ENCODE peak calls at places on chromosomes 11 and 22, in five cellular contexts. One of them, this sample, is unnamed.

GRCh38 chr22:25546751-25547150 is 17.7 kb upstream of the GRK3 start:
- DNase-seq in WTC11: no peak
- DNase-seq in GM12878: no peak
- DNase-seq in K562: no peak
- DNase-seq in HepG2: no peak
- DNase-seq in this sample: no peak

GRCh38 chr22:30453731-30454510 is 17.9 kb downstream of the SEC14L3 start:
- DNase-seq in WTC11: no peak
- DNase-seq in GM12878: no peak
- DNase-seq in K562: no peak
- DNase-seq in HepG2: no peak
- DNase-seq in this sample: no peak

GRCh38 chr11:63530021-63530420 is 6.6 kb upstream of the PLAAT4 start:
- DNase-seq in WTC11: no peak
- DNase-seq in GM12878: no peak
- DNase-seq in K562: no peak
- DNase-seq in HepG2: no peak
- DNase-seq in this sample: no peak

GRCh38 chr11:97118756-97119155 is 728.9 kb downstream of the JRKL start:
- DNase-seq in WTC11: no peak
- DNase-seq in GM12878: no peak
- DNase-seq in K562: no peak
- DNase-seq in HepG2: no peak
- DNase-seq in this sample: no peak

GRCh38 chr11:10540546-10540914 is 457 bp downstream of the RNF141 start:
- DNase-seq in WTC11: peak
- DNase-seq in GM12878: no peak
- DNase-seq in K562: peak
- DNase-seq in HepG2: peak
- DNase-seq in this sample: no peak

GRCh38 chr11:4890279-4890678 is 8.6 kb downstream of the OR51T1 start:
- DNase-seq in WTC11: no peak
- DNase-seq in GM12878: no peak
- DNase-seq in K562: peak
- DNase-seq in HepG2: no peak
- DNase-seq in this sample: no peak

GRCh38 chr11:61577383-61578118 is 3.3 kb downstream of the SYT7 start:
- DNase-seq in WTC11: peak
- DNase-seq in GM12878: no peak
- DNase-seq in K562: peak
- DNase-seq in HepG2: peak
- DNase-seq in this sample: peak

GRCh38 chr11:40328890-40329617 is 1130.4 kb downstream of the LRRC4C start:
- DNase-seq in WTC11: no peak
- DNase-seq in GM12878: no peak
- DNase-seq in K562: no peak
- DNase-seq in HepG2: peak
- DNase-seq in this sample: peak

DNA sequence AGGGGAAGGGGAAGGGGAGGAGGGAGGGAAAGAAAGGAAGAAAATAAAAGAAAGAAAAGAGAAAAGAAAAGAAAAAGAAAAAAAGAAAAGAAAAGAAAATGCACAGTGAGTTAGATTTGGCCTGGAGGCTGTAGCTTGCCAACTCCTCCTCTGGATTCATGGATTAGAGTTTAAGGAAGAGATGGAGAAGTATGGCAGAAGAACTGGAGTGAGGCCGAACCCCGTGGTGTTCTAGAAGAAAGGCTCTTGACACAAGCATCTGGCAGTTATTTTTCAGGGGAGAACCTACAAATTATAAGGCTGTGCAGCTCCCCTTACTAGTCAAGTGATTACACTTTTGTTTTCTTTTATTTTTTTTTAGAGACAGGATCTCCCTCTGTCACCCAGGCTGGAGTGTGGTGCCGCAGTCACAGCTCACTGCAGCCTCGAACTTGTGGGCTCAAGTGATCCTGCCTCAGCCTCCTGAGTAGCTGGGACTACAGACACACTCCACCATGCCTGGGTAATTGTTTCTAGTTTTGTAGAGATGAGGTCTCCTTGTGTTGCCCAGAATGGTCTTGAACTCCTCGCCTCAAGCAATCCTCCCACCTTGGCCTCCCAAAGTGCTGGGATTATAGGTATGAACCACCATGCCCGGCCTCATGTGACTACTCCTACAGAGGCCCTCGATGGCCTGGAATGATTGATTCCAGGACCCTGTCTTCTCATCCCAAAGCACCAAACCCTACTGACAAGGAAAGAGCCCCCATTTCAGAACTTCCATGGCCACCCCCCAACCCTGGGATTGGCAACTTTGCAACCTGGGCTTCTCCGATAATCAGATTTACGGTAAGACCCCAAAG is 19.5 kb downstream of the ZNF74 start:
- DNase-seq in WTC11: no peak
- DNase-seq in GM12878: no peak
- DNase-seq in K562: no peak
- DNase-seq in HepG2: no peak
- DNase-seq in this sample: no peak
- TF ChIP-seq ESRRA in WTC11: no peak
- TF ChIP-seq ESRRA in GM12878: no peak
- TF ChIP-seq ESRRA in K562: no peak
- TF ChIP-seq ESRRA in HepG2: no peak
- TF ChIP-seq ESRRA in this sample: no peak

GRCh38 chr11:133541331-133542095 is 9.2 kb upstream of the OPCML start:
- DNase-seq in WTC11: peak
- DNase-seq in GM12878: no peak
- DNase-seq in K562: no peak
- DNase-seq in HepG2: no peak
- DNase-seq in this sample: no peak
- TF ChIP-seq ESRRA in WTC11: no peak
- TF ChIP-seq ESRRA in GM12878: no peak
- TF ChIP-seq ESRRA in K562: no peak
- TF ChIP-seq ESRRA in HepG2: no peak
- TF ChIP-seq ESRRA in this sample: no peak

DNA sequence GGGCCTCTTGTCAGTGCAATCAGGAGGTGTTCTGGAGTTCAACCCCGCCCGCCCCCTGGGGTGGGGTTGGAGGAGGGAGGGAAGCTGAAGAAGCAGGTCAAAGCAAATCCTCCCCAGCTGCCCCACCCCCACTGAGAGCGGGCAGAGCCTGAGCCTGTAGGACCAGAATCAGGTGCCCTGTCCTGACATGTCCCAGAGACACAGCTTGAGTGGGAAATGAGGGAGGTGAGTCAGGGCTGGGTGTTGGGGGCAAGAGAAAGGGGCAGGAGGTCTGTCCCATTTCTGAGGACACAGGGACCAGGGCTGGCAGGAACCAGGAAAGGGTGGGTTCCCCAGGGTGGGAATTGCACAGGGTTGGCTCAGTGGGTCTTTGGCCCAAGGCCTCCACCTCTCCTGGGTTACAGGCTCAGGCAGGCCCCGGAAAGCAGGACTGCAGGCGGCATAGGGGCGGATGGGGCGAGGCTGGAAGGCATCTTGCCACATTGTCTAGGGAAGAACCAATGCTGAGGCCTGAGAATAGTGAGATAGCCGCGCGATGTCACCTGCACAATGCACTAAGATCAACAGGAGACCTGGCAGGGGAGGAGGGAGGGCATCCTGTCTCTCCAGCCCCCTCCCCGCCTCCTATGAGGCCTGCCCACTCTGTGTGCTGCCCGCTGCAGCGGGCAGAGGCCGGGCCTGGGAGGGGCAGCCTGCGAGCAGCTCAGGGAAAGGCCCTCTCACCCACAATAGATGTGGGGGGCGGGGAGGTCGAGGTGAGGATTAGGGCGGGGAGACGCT is 32.4 kb downstream of the NECTIN1 start:
- DNase-seq in WTC11: no peak
- DNase-seq in GM12878: no peak
- DNase-seq in K562: no peak
- DNase-seq in HepG2: no peak
- DNase-seq in this sample: no peak
- TF ChIP-seq ESRRA in WTC11: no peak
- TF ChIP-seq ESRRA in GM12878: no peak
- TF ChIP-seq ESRRA in K562: no peak
- TF ChIP-seq ESRRA in HepG2: no peak
- TF ChIP-seq ESRRA in this sample: no peak

DNA sequence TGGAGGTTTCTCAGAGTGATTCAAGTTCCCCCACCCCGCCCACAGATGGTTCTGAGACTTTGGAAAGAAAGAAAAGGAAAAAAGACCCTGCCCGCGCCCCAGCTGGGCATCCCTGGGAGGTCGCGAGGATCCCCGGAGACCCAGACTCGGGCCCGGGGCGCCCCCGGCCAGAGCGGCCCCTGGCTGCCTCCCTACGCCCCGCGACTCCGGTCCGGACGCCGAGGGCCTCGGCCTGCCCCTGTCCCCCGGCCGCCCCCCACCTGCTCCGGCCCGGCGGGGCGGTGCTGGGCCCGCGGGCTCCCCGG is 2.3 kb upstream of the AIFM3 start:
- DNase-seq in WTC11: no peak
- DNase-seq in GM12878: no peak
- DNase-seq in K562: no peak
- DNase-seq in HepG2: no peak
- DNase-seq in this sample: no peak
- TF ChIP-seq ESRRA in WTC11: no peak
- TF ChIP-seq ESRRA in GM12878: no peak
- TF ChIP-seq ESRRA in K562: no peak
- TF ChIP-seq ESRRA in HepG2: no peak
- TF ChIP-seq ESRRA in this sample: no peak

DNA sequence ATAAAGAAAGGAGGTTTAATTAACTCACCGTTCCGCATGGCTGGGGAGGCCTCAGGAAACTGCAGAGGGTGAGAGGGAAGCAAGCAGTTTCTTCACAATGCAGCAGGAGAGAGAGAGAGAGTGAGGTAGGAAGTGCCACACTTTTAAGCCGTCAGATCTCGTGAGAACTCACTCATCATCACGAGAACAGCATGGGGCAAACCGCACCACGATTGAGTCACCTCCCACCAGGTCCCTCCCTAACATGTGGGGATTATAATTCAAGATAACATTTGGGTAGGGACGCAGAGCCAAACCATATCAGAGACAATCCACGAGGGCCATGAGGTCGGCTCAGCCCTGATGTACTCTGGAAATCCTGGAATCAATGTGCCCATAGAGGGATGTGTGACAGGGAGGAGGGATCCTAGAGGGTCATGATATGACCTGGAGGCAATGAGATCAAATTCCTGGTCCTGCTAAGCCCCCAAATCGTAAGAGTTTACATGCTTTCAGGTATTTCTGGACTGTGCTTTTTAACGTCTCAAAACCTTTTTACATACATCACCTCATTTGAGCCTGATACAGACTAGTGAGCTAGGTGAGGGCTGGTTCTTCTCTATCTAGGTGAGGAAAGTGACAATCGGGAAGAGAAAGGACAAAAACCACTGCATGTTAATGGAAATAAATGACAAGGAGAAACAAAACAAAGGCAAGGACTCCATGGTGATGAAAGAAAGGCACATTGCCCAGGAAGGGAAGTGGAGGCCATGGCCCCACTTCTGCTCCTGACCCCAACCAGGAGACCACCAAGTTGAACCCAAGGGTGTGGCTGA is 19.5 kb upstream of the RASSF10 start:
- DNase-seq in WTC11: no peak
- DNase-seq in GM12878: no peak
- DNase-seq in K562: peak
- DNase-seq in HepG2: no peak
- DNase-seq in this sample: no peak
- TF ChIP-seq ESRRA in WTC11: no peak
- TF ChIP-seq ESRRA in GM12878: no peak
- TF ChIP-seq ESRRA in K562: peak
- TF ChIP-seq ESRRA in HepG2: no peak
- TF ChIP-seq ESRRA in this sample: no peak

GRCh38 chr11:118622376-118623290 is 15.2 kb downstream of the PHLDB1 start:
- DNase-seq in WTC11: no peak
- DNase-seq in GM12878: no peak
- DNase-seq in K562: no peak
- DNase-seq in HepG2: no peak
- DNase-seq in this sample: peak

GRCh38 chr11:118621898-118622375 is 14.5 kb downstream of the PHLDB1 start:
- DNase-seq in WTC11: no peak
- DNase-seq in GM12878: no peak
- DNase-seq in K562: no peak
- DNase-seq in HepG2: no peak
- DNase-seq in this sample: no peak

GRCh38 chr11:118620529-118621070 is 13.2 kb downstream of the PHLDB1 start:
- DNase-seq in WTC11: no peak
- DNase-seq in GM12878: no peak
- DNase-seq in K562: peak
- DNase-seq in HepG2: peak
- DNase-seq in this sample: no peak

GRCh38 chr11:118619444-118620205 is 12.2 kb downstream of the PHLDB1 start:
- DNase-seq in WTC11: no peak
- DNase-seq in GM12878: no peak
- DNase-seq in K562: no peak
- DNase-seq in HepG2: no peak
- DNase-seq in this sample: no peak

GRCh38 chr11:118621071-118621815 is 13.8 kb downstream of the PHLDB1 start:
- DNase-seq in WTC11: peak
- DNase-seq in GM12878: no peak
- DNase-seq in K562: peak
- DNase-seq in HepG2: peak
- DNase-seq in this sample: no peak
- TF ChIP-seq ESRRA in WTC11: no peak
- TF ChIP-seq ESRRA in GM12878: no peak
- TF ChIP-seq ESRRA in K562: peak
- TF ChIP-seq ESRRA in HepG2: no peak
- TF ChIP-seq ESRRA in this sample: no peak

GRCh38 chr22:36341640-36342041 is 46.1 kb downstream of the MYH9 start:
- DNase-seq in WTC11: no peak
- DNase-seq in GM12878: no peak
- DNase-seq in K562: no peak
- DNase-seq in HepG2: peak
- DNase-seq in this sample: no peak

GRCh38 chr22:36339171-36340065 is 48.3 kb downstream of the MYH9 start:
- DNase-seq in WTC11: no peak
- DNase-seq in GM12878: no peak
- DNase-seq in K562: no peak
- DNase-seq in HepG2: no peak
- DNase-seq in this sample: no peak

GRCh38 chr22:36337365-36338130 is 50.2 kb downstream of the MYH9 start:
- DNase-seq in WTC11: no peak
- DNase-seq in GM12878: no peak
- DNase-seq in K562: no peak
- DNase-seq in HepG2: no peak
- DNase-seq in this sample: no peak

GRCh38 chr22:36343070-36343719 is 44.6 kb downstream of the MYH9 start:
- DNase-seq in WTC11: no peak
- DNase-seq in GM12878: no peak
- DNase-seq in K562: no peak
- DNase-seq in HepG2: no peak
- DNase-seq in this sample: no peak

DNA sequence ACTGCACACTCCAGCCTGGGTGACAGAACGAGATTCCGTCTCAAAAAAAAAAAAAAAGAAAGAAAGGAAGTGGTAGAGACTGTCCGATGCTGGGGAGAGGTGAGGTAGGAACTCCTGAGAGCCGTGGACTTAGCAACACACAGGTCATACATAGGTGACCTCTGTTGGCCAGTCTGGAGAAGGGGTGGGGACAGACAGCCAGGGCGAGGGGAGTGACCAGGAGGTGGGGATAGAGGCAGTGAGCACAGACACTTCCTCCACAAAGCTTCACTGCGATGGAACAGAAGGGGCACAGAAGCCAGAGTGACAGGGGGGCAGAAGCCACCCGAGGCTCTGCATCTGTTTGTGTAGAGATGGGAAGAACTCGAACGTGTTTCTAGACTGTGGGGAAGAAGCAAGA is 47.1 kb downstream of the MYH9 start:
- DNase-seq in WTC11: no peak
- DNase-seq in GM12878: no peak
- DNase-seq in K562: peak
- DNase-seq in HepG2: peak
- DNase-seq in this sample: no peak
- TF ChIP-seq ESRRA in WTC11: no peak
- TF ChIP-seq ESRRA in GM12878: no peak
- TF ChIP-seq ESRRA in K562: no peak
- TF ChIP-seq ESRRA in HepG2: no peak
- TF ChIP-seq ESRRA in this sample: no peak

This sample was measured in A549.